ENCODE peak calls at places on chromosomes 6 and 20, in six cellular contexts. One of them, this sample, is unnamed.

GRCh38 chr20:10076126-10077080 is 41.6 kb downstream of the ANKEF1 start:
- DNase-seq in fibroblast of pulmonary artery: peak; percentile 73
- DNase-seq in NCI-H2081: no peak
- DNase-seq in choroid plexus epithelial cell: peak; percentile 35
- DNase-seq in GM12865: no peak
- DNase-seq in GM03348: no peak
- DNase-seq in this sample: no peak

GRCh38 chr6:165800337-165800736 is 137.3 kb upstream of the PDE10A start:
- DNase-seq in fibroblast of pulmonary artery: peak; percentile 22
- DNase-seq in choroid plexus epithelial cell: no peak
- DNase-seq in NCI-H2081: no peak
- DNase-seq in GM12865: no peak
- DNase-seq in GM03348: no peak
- DNase-seq in this sample: no peak

GRCh38 chr20:20413801-20414200 is 45.9 kb downstream of the INSM1 start:
- DNase-seq in choroid plexus epithelial cell: no peak
- DNase-seq in GM03348: no peak
- DNase-seq in fibroblast of pulmonary artery: no peak
- DNase-seq in GM12865: no peak
- DNase-seq in NCI-H2081: no peak
- DNase-seq in this sample: no peak

GRCh38 chr6:137589067-137589848 is 95.1 kb upstream of the OLIG3 start:
- DNase-seq in NCI-H2081: no peak
- DNase-seq in GM03348: no peak
- DNase-seq in fibroblast of pulmonary artery: peak; percentile 48
- DNase-seq in choroid plexus epithelial cell: peak; percentile 73
- DNase-seq in GM12865: peak; percentile 92
- DNase-seq in this sample: peak; percentile 43

GRCh38 chr6:76441850-76442249 is 369.4 kb upstream of the IMPG1 start:
- DNase-seq in NCI-H2081: no peak
- DNase-seq in GM12865: no peak
- DNase-seq in choroid plexus epithelial cell: no peak
- DNase-seq in fibroblast of pulmonary artery: no peak
- DNase-seq in GM03348: no peak
- DNase-seq in this sample: peak; percentile 3

GRCh38 chr6:48068326-48069191 is 42.4 kb downstream of the PTCHD4 start:
- DNase-seq in choroid plexus epithelial cell: no peak
- DNase-seq in NCI-H2081: peak; percentile 50
- DNase-seq in GM12865: no peak
- DNase-seq in GM03348: peak; percentile 23
- DNase-seq in fibroblast of pulmonary artery: no peak
- DNase-seq in this sample: peak; percentile 23

GRCh38 chr20:19885981-19886665 is 128.1 kb downstream of the RIN2 start:
- DNase-seq in NCI-H2081: no peak
- DNase-seq in fibroblast of pulmonary artery: peak; percentile 53
- DNase-seq in GM12865: no peak
- DNase-seq in choroid plexus epithelial cell: no peak
- DNase-seq in GM03348: peak; percentile 54
- DNase-seq in this sample: peak; percentile 84

GRCh38 chr6:137040393-137040792 is 4.4 kb downstream of the IL20RA start:
- DNase-seq in choroid plexus epithelial cell: no peak
- DNase-seq in GM03348: no peak
- DNase-seq in fibroblast of pulmonary artery: no peak
- DNase-seq in NCI-H2081: no peak
- DNase-seq in GM12865: no peak
- DNase-seq in this sample: no peak

GRCh38 chr20:14889503-14890125 is 552.2 kb upstream of the FLRT3 start:
- DNase-seq in choroid plexus epithelial cell: no peak
- DNase-seq in GM03348: no peak
- DNase-seq in NCI-H2081: no peak
- DNase-seq in fibroblast of pulmonary artery: no peak
- DNase-seq in GM12865: no peak
- DNase-seq in this sample: no peak

This sample was measured in mesenchymal stem cell.